ENCODE peak calls at places on chromosomes 13 and 19, in nine cellular contexts. Z is activated T-helper 1 cell treated with anti-CD3 and anti-CD28 coated beads, Interleukin-12 subunit alpha, Interleukin-12 subunit beta, Interleukin-2, Interleukin-4 antibody, amounts not matched to agents 30 ng/mL and 10 ng/mL and 1 ng/mL, durations not matched to agents 14 hours and 24 hours and 36 hours; V is stimulated activated CD8-positive, alpha-beta memory T cell treated with anti-CD3 and anti-CD28 coated beads, Interleukin-4, amount 100 ng/mL, for 24 hours; Q is NCI-H1092 treated with DMSO at 0.1 percent for 48 hours; T is NCI-H69; J is naive thymus-derived CD8-positive, alpha-beta T cell; O is GM03348; L is stimulated activated CD4-positive, alpha-beta T cell treated with anti-CD3 and anti-CD28 coated beads, Interleukin-2, amount 100 ng/mL, for 48 hours; H is psoas muscle. R is an unnamed sample.

GRCh38 chr19:42846597-42846996 is 32.9 kb downstream of the PSG1 start:
- DNase-seq in Q (no peak), H (no peak), O (no peak), Z (no peak), T (no peak), L (no peak), J (no peak), V (no peak), R (no peak)

GRCh38 chr19:6971366-6971765 is 49.9 kb downstream of the MBD3L2B start:
- DNase-seq in J (no peak), Z (no peak), H (no peak), V (no peak), T (no peak), O (no peak), L (no peak), Q (no peak), R (no peak)

GRCh38 chr19:23395041-23395721 is at the start of gene ZNF91:
- DNase-seq in Z (peak; percentile 88), O (peak; percentile 91), Q (peak; percentile 93), T (peak; percentile 69), J (peak; percentile 87), L (peak; percentile 81), H (peak; percentile 94), V (peak; percentile 87), R (peak; percentile 85)

GRCh38 chr13:92716749-92717148 is 509.9 kb upstream of the GPC6 start:
- DNase-seq in J (no peak), O (peak; percentile 57), T (peak; percentile 48), Q (no peak), H (no peak), V (no peak), L (no peak), Z (no peak), R (no peak)

GRCh38 chr13:27857271-27857670 is 62.5 kb upstream of the PDX1 start:
- DNase-seq in J (no peak), V (no peak), H (no peak), T (peak; percentile 83), Z (no peak), Q (peak; percentile 83), L (no peak), O (no peak), R (no peak)

GRCh38 chr19:16143399-16144215 is at the start of gene HSH2D:
- DNase-seq in J (peak; percentile 78), V (peak; percentile 62), H (peak; percentile 30), Z (peak; percentile 78), O (no peak), T (peak; percentile 88), L (peak; percentile 55), Q (no peak), R (no peak)

GRCh38 chr19:22545751-22546150 is 88.4 kb upstream of the ZNF492 start:
- DNase-seq in J (no peak), T (peak; percentile 22), H (no peak), Q (peak; percentile 12), Z (no peak), L (peak; percentile 37), O (peak; percentile 29), V (no peak), R (peak; percentile 8)

GRCh38 chr19:4198467-4199126 is 16.1 kb downstream of the ANKRD24 start:
- DNase-seq in V (no peak), H (no peak), T (no peak), Q (no peak), J (no peak), L (no peak), Z (no peak), O (no peak), R (no peak)

GRCh38 chr19:51124729-51125128 is at the start of gene SIGLEC9:
- DNase-seq in H (peak; percentile 45), V (no peak), L (no peak), Z (no peak), Q (no peak), T (no peak), O (no peak), J (no peak), R (no peak)

GRCh38 chr13:72536668-72537399 is 190.6 kb downstream of the MZT1 start:
- DNase-seq in L (no peak), J (no peak), H (no peak), T (no peak), Q (peak; percentile 53), V (no peak), Z (no peak), O (no peak), R (no peak)

GRCh38 chr19:32646556-32646955 is 28.4 kb downstream of the ANKRD27 start:
- DNase-seq in Z (no peak), L (no peak), T (no peak), H (no peak), J (no peak), V (no peak), O (no peak), Q (no peak), R (no peak)

GRCh38 chr19:37718357-37718756 is 1.2 kb downstream of the ZNF607 start:
- DNase-seq in L (no peak), T (peak; percentile 41), Z (no peak), H (no peak), Q (no peak), O (peak; percentile 2), J (no peak), V (no peak), R (no peak)

GRCh38 chr13:95155504-95155903 is 145.7 kb downstream of the ABCC4 start:
- DNase-seq in L (no peak), Q (peak; percentile 9), V (no peak), H (no peak), Z (no peak), T (peak; percentile 40), O (no peak), J (no peak), R (no peak)

GRCh38 chr13:27200413-27201066 is 28.9 kb upstream of the USP12 start:
- DNase-seq in J (no peak), V (no peak), H (no peak), L (no peak), T (no peak), O (no peak), Q (no peak), Z (no peak), R (no peak)

GRCh38 chr13:108508263-108508662 is 121.1 kb upstream of the MYO16 start:
- DNase-seq in T (peak; percentile 8), Z (no peak), O (peak; percentile 48), L (no peak), Q (peak; percentile 6), J (no peak), H (no peak), V (no peak), R (no peak)

GRCh38 chr19:7312816-7313215 is 18.6 kb upstream of the INSR start:
- DNase-seq in V (no peak), Q (no peak), Z (no peak), T (no peak), O (no peak), H (no peak), J (no peak), L (no peak), R (no peak)

GRCh38 chr13:51838235-51838846 is 6.6 kb downstream of the TMEM272 start:
- DNase-seq in T (no peak), H (no peak), O (peak; percentile 75), Q (no peak), J (no peak), L (no peak), Z (no peak), V (no peak), R (no peak)

GRCh38 chr13:51324714-51325440 is 14.6 kb upstream of the SERPINE3 start:
- DNase-seq in L (no peak), T (peak; percentile 31), H (no peak), V (no peak), O (no peak), Z (no peak), Q (peak; percentile 53), J (no peak), R (no peak)

GRCh38 chr13:86585826-86586225 is 786.6 kb upstream of the SLITRK6 start:
- DNase-seq in V (no peak), J (no peak), T (peak; percentile 1), Q (no peak), L (no peak), H (no peak), Z (no peak), O (peak; percentile 34), R (no peak)

GRCh38 chr13:74115138-74115537 is 19.1 kb downstream of the KLF12 start:
- DNase-seq in T (no peak), J (no peak), Q (no peak), H (no peak), V (no peak), L (no peak), O (peak; percentile 55), Z (no peak), R (no peak)

GRCh38 chr13:85148009-85148408 is 651.2 kb downstream of the SLITRK6 start:
- DNase-seq in J (no peak), H (no peak), Z (no peak), L (no peak), Q (peak; percentile 81), V (no peak), T (peak; percentile 82), O (no peak), R (no peak)

GRCh38 chr19:1205114-1206062 is at the start of gene STK11:
- DNase-seq in H (peak; percentile 100), T (peak; percentile 99), L (peak; percentile 100), J (peak; percentile 99), Q (peak; percentile 97), O (peak; percentile 100), V (peak; percentile 99), Z (peak; percentile 99), R (peak; percentile 100)

GRCh38 chr13:25046985-25047660 is 48.8 kb upstream of the PABPC3 start:
- DNase-seq in Q (no peak), L (no peak), J (no peak), V (no peak), T (peak; percentile 5), Z (no peak), O (peak; percentile 56), H (no peak), R (peak; percentile 76)

GRCh38 chr19:13398780-13399726 is 107.2 kb downstream of the CACNA1A start:
- DNase-seq in T (peak; percentile 83), Z (no peak), V (no peak), J (no peak), H (no peak), O (peak; percentile 84), L (no peak), Q (peak; percentile 35), R (no peak)

GRCh38 chr19:10226021-10226375 is 5.1 kb downstream of the S1PR2 start:
- DNase-seq in J (no peak), H (no peak), V (no peak), Q (no peak), Z (no peak), L (no peak), T (no peak), O (no peak), R (no peak)

GRCh38 chr19:55005684-55006488 is 32.2 kb downstream of the GP6 start:
- DNase-seq in T (peak; percentile 99), Z (peak; percentile 59), H (no peak), J (peak; percentile 22), Q (no peak), L (peak; percentile 7), V (peak; percentile 9), O (no peak), R (peak; percentile 8)

R was measured in nephron progenitor cell.